ENCODE peak calls at places on chromosome 7, in five cellular contexts. E is Kasumi-1, D is NCI-H1930, H is GM04504, Y is HFFc6. Z is an unnamed sample.

GRCh38 chr7:22675917-22676343 is 51.1 kb upstream of the IL6 start:
- DNase-seq in Y (peak), D (no peak), H (no peak), E (no peak), Z (no peak)

GRCh38 chr7:32119790-32120196 is 49.6 kb upstream of the PDE1C start:
- DNase-seq in D (no peak), Y (no peak), H (no peak), E (no peak), Z (no peak)

GRCh38 chr7:45104844-45105587 is 6.5 kb downstream of the TBRG4 start:
- DNase-seq in H (no peak), D (no peak), E (no peak), Y (no peak), Z (no peak)

GRCh38 chr7:125599387-125599786 is 669.8 kb upstream of the POT1 start:
- DNase-seq in D (no peak), Y (no peak), E (no peak), H (no peak), Z (no peak)

GRCh38 chr7:101126651-101127459 is at the start of gene SERPINE1:
- DNase-seq in H (peak), E (peak), Y (peak), D (no peak), Z (peak)

GRCh38 chr7:19930051-19930450 is 156.6 kb upstream of the TMEM196 start:
- DNase-seq in D (no peak), H (no peak), Y (no peak), E (no peak), Z (no peak)

GRCh38 chr7:104106106-104106505 is 101.7 kb downstream of the ORC5 start:
- DNase-seq in E (peak), D (peak), Y (peak), H (no peak), Z (no peak)

GRCh38 chr7:114900127-114900526 is 21.8 kb upstream of the MDFIC start:
- DNase-seq in D (no peak), H (no peak), E (no peak), Y (no peak), Z (no peak)

GRCh38 chr7:47474937-47475879 is 106.7 kb downstream of the TNS3 start:
- DNase-seq in H (peak), Y (peak), E (peak), D (peak), Z (peak)

GRCh38 chr7:5491251-5492044 is 67.8 kb upstream of the TNRC18 start:
- DNase-seq in Y (no peak), D (no peak), H (no peak), E (no peak), Z (no peak)

GRCh38 chr7:87878208-87878735 is 2.0 kb downstream of the DBF4 start:
- DNase-seq in Y (peak), E (no peak), H (no peak), D (no peak), Z (no peak)

GRCh38 chr7:44309271-44310091 is 15.9 kb downstream of the CAMK2B start:
- DNase-seq in H (peak), E (peak), Y (peak), D (peak), Z (peak)

GRCh38 chr7:128835231-128835751 is 5.1 kb downstream of the FLNC start:
- DNase-seq in E (no peak), Y (no peak), D (no peak), H (no peak), Z (no peak)

GRCh38 chr7:132544999-132545398 is 31.3 kb downstream of the PLXNA4 start:
- DNase-seq in D (no peak), Y (no peak), E (no peak), H (no peak), Z (no peak)

GRCh38 chr7:46285856-46286255 is 364.8 kb upstream of the IGFBP3 start:
- DNase-seq in Y (no peak), E (no peak), D (no peak), H (no peak), Z (no peak)

GRCh38 chr7:53315986-53316385 is 280.6 kb downstream of the POM121L12 start:
- DNase-seq in H (no peak), Y (no peak), D (no peak), E (no peak), Z (no peak)

GRCh38 chr7:127588697-127589482 is 679 bp downstream of the ARF5 start:
- DNase-seq in D (peak), E (peak), Y (peak), H (no peak), Z (peak)

GRCh38 chr7:88073625-88074024 is 139.6 kb downstream of the ADAM22 start:
- DNase-seq in Y (no peak), H (no peak), E (no peak), D (no peak), Z (no peak)

GRCh38 chr7:2037301-2037804 is 195.4 kb downstream of the MAD1L1 start:
- DNase-seq in H (no peak), E (no peak), D (no peak), Y (no peak), Z (no peak)

GRCh38 chr7:23687011-23687410 is 7.0 kb downstream of the FAM221A start:
- DNase-seq in H (no peak), E (no peak), D (no peak), Y (no peak), Z (no peak)

GRCh38 chr7:138776156-138776833 is 21.5 kb upstream of the TMEM213 start:
- DNase-seq in H (no peak), E (no peak), D (no peak), Y (no peak), Z (no peak)

GRCh38 chr7:158268851-158269535 is 318.6 kb downstream of the PTPRN2 start:
- DNase-seq in D (no peak), Y (no peak), E (no peak), H (no peak), Z (no peak)

GRCh38 chr7:138752568-138753518 is 45.0 kb upstream of the TMEM213 start:
- DNase-seq in D (no peak), H (no peak), E (no peak), Y (no peak), Z (no peak)

GRCh38 chr7:39904077-39904486 is 46.0 kb upstream of the CDK13 start:
- DNase-seq in Y (peak), H (peak), D (no peak), E (no peak), Z (no peak)

GRCh38 chr7:64908358-64908757 is 5.3 kb downstream of the ZNF273 start:
- DNase-seq in E (no peak), D (no peak), Y (no peak), H (no peak), Z (no peak)

GRCh38 chr7:74284781-74285259 is 4.4 kb upstream of the CLIP2 start:
- DNase-seq in H (no peak), D (no peak), Y (no peak), E (no peak), Z (no peak)

GRCh38 chr7:154373951-154374350 is 321.8 kb downstream of the DPP6 start:
- DNase-seq in H (no peak), Y (no peak), E (no peak), D (no peak), Z (no peak)

GRCh38 chr7:16295558-16295957 is 125.8 kb downstream of the CRPPA start:
- DNase-seq in H (no peak), Y (no peak), D (no peak), E (no peak), Z (no peak)

GRCh38 chr7:156178857-156179256 is 366.6 kb upstream of the SHH start:
- DNase-seq in Y (no peak), D (no peak), E (no peak), H (no peak), Z (no peak)

GRCh38 chr7:90720970-90721768 is 125.0 kb downstream of the CDK14 start:
- DNase-seq in D (no peak), E (no peak), H (peak), Y (peak), Z (peak)

GRCh38 chr7:11767148-11767547 is 64.8 kb downstream of the THSD7A start:
- DNase-seq in D (no peak), H (no peak), Y (no peak), E (peak), Z (no peak)

GRCh38 chr7:41107938-41108448 is 594.9 kb downstream of the INHBA start:
- DNase-seq in Y (peak), E (no peak), H (no peak), D (no peak), Z (no peak)

GRCh38 chr7:5422324-5423271 is 1.0 kb downstream of the TNRC18 start:
- DNase-seq in D (no peak), Y (peak), E (no peak), H (no peak), Z (no peak)

GRCh38 chr7:80213814-80214213 is 79.2 kb downstream of the GNAI1 start:
- DNase-seq in H (no peak), E (no peak), D (no peak), Y (no peak), Z (no peak)

GRCh38 chr7:55140221-55140980 is 121.6 kb downstream of the EGFR start:
- DNase-seq in Y (no peak), H (no peak), E (no peak), D (no peak), Z (peak)